ENCODE peak calls at places on chromosome 16, in seven cellular contexts. V is A673, D is tibial artery, X is tibial nerve, Q is astrocyte, K is prostate gland, W is spleen. U is an unnamed sample.
A peak's percentile ranks its signal among the peaks of the same experiment; 100 is the strongest.

GRCh38 chr16:63145411-63145810 is 1109.2 kb upstream of the CDH8 start:
- DNase-seq in D (no peak), W (no peak), V (no peak), K (no peak), X (no peak), Q (no peak), U (no peak)

GRCh38 chr16:68370221-68370920 is 59.6 kb downstream of the PRMT7 start:
- DNase-seq in Q (no peak), V (no peak), K (no peak), D (no peak), W (no peak), X (no peak), U (no peak)

GRCh38 chr16:77211880-77212735 is 12.9 kb downstream of the SYCE1L start:
- DNase-seq in K (peak; percentile 43), D (no peak), X (no peak), W (peak; percentile 93), V (peak; percentile 59), Q (no peak), U (no peak)

GRCh38 chr16:59604331-59604730 is 870.2 kb upstream of the GOT2 start:
- DNase-seq in D (no peak), X (no peak), K (no peak), W (no peak), V (no peak), Q (no peak), U (no peak)

GRCh38 chr16:22063888-22064467 is 28.4 kb upstream of the VWA3A start:
- DNase-seq in X (no peak), V (peak; percentile 14), K (no peak), D (no peak), Q (no peak), W (no peak), U (no peak)

GRCh38 chr16:17803625-17804410 is 333.1 kb upstream of the XYLT1 start:
- DNase-seq in Q (peak; percentile 98), V (no peak), D (no peak), K (no peak), X (no peak), W (no peak), U (peak; percentile 74)

GRCh38 chr16:24589997-24590396 is 50.6 kb downstream of the RBBP6 start:
- DNase-seq in X (no peak), W (no peak), V (no peak), D (no peak), K (no peak), Q (no peak), U (no peak)

GRCh38 chr16:11138769-11139623 is 117.0 kb downstream of the SOCS1 start:
- DNase-seq in D (peak; percentile 62), K (no peak), V (peak; percentile 76), X (peak; percentile 52), W (no peak), Q (no peak), U (peak; percentile 58)

GRCh38 chr16:58733248-58733670 is 857 bp downstream of the GOT2 start:
- DNase-seq in Q (no peak), W (no peak), V (no peak), X (no peak), D (no peak), K (peak; percentile 37), U (no peak)

GRCh38 chr16:59205403-59205802 is 471.3 kb upstream of the GOT2 start:
- DNase-seq in X (no peak), W (no peak), K (no peak), V (no peak), Q (no peak), D (no peak), U (no peak)

GRCh38 chr16:8173111-8173644 is 417.1 kb downstream of the TMEM114 start:
- DNase-seq in V (peak; percentile 82), D (no peak), W (peak; percentile 75), K (peak; percentile 17), X (peak; percentile 22), Q (peak; percentile 6), U (peak; percentile 36)

GRCh38 chr16:70659953-70660671 is 13.8 kb downstream of the IL34 start:
- DNase-seq in V (no peak), D (no peak), W (no peak), K (no peak), Q (no peak), X (no peak), U (no peak)

GRCh38 chr16:54657058-54657708 is 273.5 kb upstream of the IRX5 start:
- DNase-seq in Q (peak; percentile 69), D (peak; percentile 76), K (no peak), X (no peak), W (no peak), V (peak; percentile 26), U (peak; percentile 7)

GRCh38 chr16:67542464-67542863 is 13.8 kb downstream of the RIPOR1 start:
- DNase-seq in Q (peak; percentile 66), X (no peak), K (no peak), V (peak; percentile 83), D (no peak), W (peak; percentile 87), U (peak; percentile 54)

GRCh38 chr16:57305159-57305811 is 20.8 kb upstream of the PLLP start:
- DNase-seq in D (peak; percentile 97), K (no peak), V (no peak), X (no peak), Q (no peak), W (peak; percentile 48), U (no peak)

GRCh38 chr16:10777356-10777755 is 33.7 kb downstream of the NUBP1 start:
- DNase-seq in D (no peak), W (no peak), V (no peak), X (no peak), Q (no peak), K (no peak), U (no peak)

GRCh38 chr16:68508013-68508412 is 31.1 kb upstream of the ZFP90 start:
- DNase-seq in Q (no peak), W (no peak), V (no peak), X (no peak), K (no peak), D (no peak), U (no peak)

GRCh38 chr16:53091508-53092211 is 36.9 kb downstream of the CHD9 start:
- DNase-seq in W (no peak), Q (peak; percentile 92), D (peak; percentile 74), V (peak; percentile 99), K (no peak), X (peak; percentile 60), U (peak; percentile 57)

DNA sequence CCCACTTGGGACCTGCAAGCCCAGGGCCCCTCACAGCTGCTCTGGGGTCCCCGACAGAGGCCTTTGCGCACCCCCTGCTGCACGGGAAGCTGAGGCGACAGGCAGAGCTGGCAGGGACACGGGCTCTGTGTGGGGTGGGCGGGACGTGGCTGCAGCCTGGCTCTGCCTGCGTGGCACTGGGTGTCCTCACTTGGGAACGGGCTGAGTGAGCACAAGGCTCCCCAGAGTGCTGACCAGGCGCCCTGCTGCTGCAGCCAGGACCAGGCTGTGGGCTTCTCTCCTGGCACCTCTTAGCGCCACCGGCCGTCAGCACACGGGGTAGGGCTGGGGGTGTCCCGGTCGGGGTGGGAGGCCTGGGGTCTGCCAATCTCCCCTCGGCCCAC is 6.6 kb downstream of the C1QTNF8 start:
- DNase-seq in K (no peak), X (no peak), D (peak; percentile 93), W (no peak), Q (no peak), V (no peak), U (no peak)
- H3K27me3 ChIP-seq in K (no peaks in the 10 kb centered on the region), X (peaks cover 78% of the 10 kb centered on the region), D (peaks cover 5% of the 10 kb centered on the region), W (peaks cover 38% of the 10 kb centered on the region), Q (peaks cover 7% of the 10 kb centered on the region), V (peaks cover 9% of the 10 kb centered on the region), U (peaks cover 24% of the 10 kb centered on the region)

DNA sequence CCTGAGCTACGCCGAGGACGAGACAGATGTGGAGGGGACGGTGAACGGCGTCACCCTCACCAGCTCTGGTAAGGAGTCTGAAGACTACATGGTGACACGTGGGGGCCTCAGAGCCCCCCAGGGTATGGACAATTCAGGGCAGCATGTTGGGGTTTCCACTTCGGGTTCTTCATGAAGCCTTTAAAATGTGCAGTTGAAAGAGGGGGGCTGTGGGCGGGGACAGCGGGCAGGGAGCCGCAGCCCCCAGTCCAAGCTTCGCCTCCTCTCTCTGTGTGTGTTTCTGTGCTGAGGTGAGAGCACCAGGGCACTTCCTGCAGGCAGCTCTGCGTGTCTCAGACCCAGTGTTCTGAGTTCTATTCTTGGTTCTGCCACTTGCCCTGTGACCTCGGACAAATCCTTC is 24.0 kb downstream of the NMRAL1 start:
- DNase-seq in D (no peak), X (no peak), V (no peak), Q (no peak), W (no peak), K (no peak), U (no peak)
- TF ChIP-seq CTCF in D (no peak), X (no peak), V (no peak), Q (no peak), W (no peak), K (no peak), U (no peak)

GRCh38 chr16:84813141-84813933 is 6.4 kb upstream of the CRISPLD2 start:
- DNase-seq in V (no peak), D (no peak), X (no peak), Q (peak; percentile 45), K (no peak), W (no peak), U (no peak)

GRCh38 chr16:84816023-84816422 is 3.8 kb upstream of the CRISPLD2 start:
- DNase-seq in X (no peak), W (no peak), K (no peak), V (no peak), D (no peak), Q (no peak), U (no peak)

GRCh38 chr16:84816485-84816884 is 3.3 kb upstream of the CRISPLD2 start:
- DNase-seq in Q (no peak), V (no peak), D (no peak), W (no peak), K (no peak), X (no peak), U (no peak)

GRCh38 chr16:84817206-84817605 is 2.6 kb upstream of the CRISPLD2 start:
- DNase-seq in W (no peak), X (no peak), Q (no peak), D (no peak), V (no peak), K (no peak), U (no peak)

DNA sequence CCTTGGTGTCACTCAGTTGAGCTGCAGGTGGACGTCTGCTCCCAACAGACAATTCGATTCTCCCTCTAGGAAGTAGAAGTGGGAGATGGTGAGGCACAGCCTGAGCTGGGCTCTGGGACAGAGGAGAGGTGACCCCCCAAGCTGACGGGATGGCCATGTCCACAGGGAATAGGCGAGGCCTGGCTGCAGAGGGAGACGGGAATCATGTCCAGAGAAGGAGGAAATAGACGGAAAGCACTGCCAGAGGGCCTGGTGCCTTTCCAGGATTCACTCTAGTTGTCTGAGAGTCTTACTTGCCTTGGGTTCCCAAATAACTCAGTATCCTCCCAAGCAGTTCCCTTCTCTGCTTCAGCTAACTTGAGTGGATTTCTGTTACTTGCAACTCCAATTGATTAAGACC is 4.3 kb upstream of the CRISPLD2 start:
- DNase-seq in D (no peak), W (no peak), K (no peak), Q (no peak), V (no peak), X (no peak), U (no peak)
- H3K27me3 ChIP-seq in D (no peaks in the 10 kb centered on the region), W (peaks cover 5% of the 10 kb centered on the region), K (no peaks in the 10 kb centered on the region), Q (peaks cover 5% of the 10 kb centered on the region), V (peaks cover 10% of the 10 kb centered on the region), X (no peaks in the 10 kb centered on the region), U (no peaks in the 10 kb centered on the region)

DNA sequence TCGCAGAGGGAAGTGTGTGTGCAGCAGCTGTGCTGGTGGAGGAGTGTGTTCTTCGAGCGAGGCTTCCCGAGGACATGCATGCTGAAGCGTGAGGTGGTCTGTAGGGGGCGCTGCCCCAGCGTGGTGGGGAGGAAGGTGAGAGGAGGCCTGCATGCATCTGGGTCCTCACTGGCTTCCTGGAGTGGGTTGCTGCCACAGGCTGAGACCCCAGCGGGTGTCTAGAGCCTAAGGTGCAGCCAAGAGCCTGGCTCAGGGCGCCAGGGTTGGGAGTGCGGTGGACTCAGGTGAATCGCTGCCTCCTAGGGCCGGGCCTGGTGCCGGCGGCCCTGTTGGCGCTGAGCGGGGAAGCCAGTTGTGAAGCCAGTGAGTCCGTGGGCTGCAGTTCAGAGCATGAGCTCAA is 7.5 kb upstream of the HSD3B7 start:
- DNase-seq in D (no peak), X (no peak), V (peak; percentile 58), W (no peak), Q (no peak), K (no peak), U (no peak)
- TF ChIP-seq CTCF in D (no peak), X (no peak), V (peak; percentile 57), W (no peak), Q (peak; percentile 25), K (no peak), U (peak; percentile 61)